ENCODE peak calls at places on chromosomes 4 and X, in seven cellular contexts. F, E, H, O, W, R and M are unnamed samples.

GRCh38 chr4:138190452-138190858 is 51.7 kb downstream of the SLC7A11 start:
- DNase-seq in F (no peak), E (peak), H (no peak), O (no peak), W (no peak), R (no peak), M (no peak)

GRCh38 chr4:182695842-182696241 is 221.3 kb downstream of the DCTD start:
- DNase-seq in F (no peak), E (no peak), H (no peak), O (no peak), W (no peak), R (no peak), M (no peak)

GRCh38 chrX:49892552-49892951 is 13.3 kb downstream of the USP27X start:
- DNase-seq in F (no peak), E (no peak), H (no peak), O (no peak), W (no peak), R (no peak), M (no peak)

GRCh38 chr4:80252427-80252826 is 14.0 kb upstream of the FGF5 start:
- DNase-seq in F (no peak), E (no peak), H (no peak), O (no peak), W (no peak), R (no peak), M (no peak)

GRCh38 chr4:69860521-69861298 is 765 bp upstream of the SULT1E1 start:
- DNase-seq in F (no peak), E (no peak), H (no peak), O (no peak), W (no peak), R (no peak), M (no peak)

GRCh38 chr4:81152839-81153713 is 61.9 kb downstream of the PRKG2 start:
- DNase-seq in F (no peak), E (no peak), H (no peak), O (no peak), W (no peak), R (no peak), M (no peak)

GRCh38 chr4:175405961-175406360 is 406.1 kb downstream of the GPM6A start:
- DNase-seq in F (no peak), E (no peak), H (no peak), O (no peak), W (no peak), R (no peak), M (no peak)

GRCh38 chr4:77360451-77360850 is 203.4 kb downstream of the CCNG2 start:
- DNase-seq in F (no peak), E (no peak), H (no peak), O (no peak), W (no peak), R (no peak), M (no peak)

GRCh38 chr4:76881375-76881774 is 16.6 kb downstream of the SOWAHB start:
- DNase-seq in F (no peak), E (no peak), H (no peak), O (no peak), W (no peak), R (no peak), M (no peak)

GRCh38 chrX:71667328-71668247 is at the start of gene LOC101059915:
- DNase-seq in F (no peak), E (no peak), H (no peak), O (no peak), W (peak), R (no peak), M (no peak)

GRCh38 chrX:70169281-70169680 is 8.0 kb upstream of the DGAT2L6 start:
- DNase-seq in F (no peak), E (no peak), H (no peak), O (no peak), W (no peak), R (no peak), M (no peak)

GRCh38 chr4:56828784-56829535 is 7.5 kb upstream of the SPINK2 start:
- DNase-seq in F (no peak), E (no peak), H (no peak), O (no peak), W (no peak), R (no peak), M (no peak)

GRCh38 chrX:100643943-100644587 is at the start of gene SRPX2:
- DNase-seq in F (no peak), E (no peak), H (no peak), O (peak), W (no peak), R (no peak), M (peak)

GRCh38 chr4:54318904-54319303 is 89.8 kb downstream of the PDGFRA start:
- DNase-seq in F (no peak), E (peak), H (no peak), O (no peak), W (no peak), R (no peak), M (no peak)

DNA sequence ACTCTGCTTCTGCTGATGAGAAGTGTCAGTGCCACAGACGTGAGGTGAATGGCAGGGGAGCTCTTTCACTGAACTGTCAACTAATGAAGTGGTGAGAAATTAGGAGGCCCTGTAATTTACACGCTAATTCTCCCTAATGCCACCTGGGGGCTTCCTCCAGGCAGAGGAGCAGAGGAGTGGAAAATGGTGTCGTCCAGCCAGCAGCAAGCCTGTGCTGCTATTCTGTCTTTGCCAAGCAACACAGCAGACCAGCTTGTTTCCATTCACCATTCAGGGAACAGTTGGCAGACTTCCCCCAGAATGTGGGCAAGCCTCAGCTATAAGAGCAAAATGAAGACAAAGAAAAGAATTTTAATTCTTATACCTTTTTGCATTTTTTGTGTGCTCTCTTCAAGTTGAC is 245.2 kb upstream of the TET2 start:
- DNase-seq in F (no peak), E (no peak), H (no peak), O (no peak), W (no peak), R (no peak), M (no peak)
- TF ChIP-seq CTCF in F (no peak), E (no peak), H (no peak), O (no peak), W (no peak), R (no peak), M (no peak)

GRCh38 chr4:85474818-85475630 is at the start of gene ARHGAP24:
- DNase-seq in F (no peak), E (peak), H (peak), O (peak), W (peak), R (peak), M (peak)
- TF ChIP-seq CTCF in F (no peak), E (no peak), H (no peak), O (no peak), W (no peak), R (no peak), M (no peak)

GRCh38 chr4:55618546-55619143 is 17.5 kb downstream of the NMU start:
- DNase-seq in F (no peak), E (no peak), H (no peak), O (no peak), W (no peak), R (no peak), M (no peak)
- TF ChIP-seq CTCF in F (peak), E (no peak), H (no peak), O (no peak), W (no peak), R (no peak), M (no peak)

DNA sequence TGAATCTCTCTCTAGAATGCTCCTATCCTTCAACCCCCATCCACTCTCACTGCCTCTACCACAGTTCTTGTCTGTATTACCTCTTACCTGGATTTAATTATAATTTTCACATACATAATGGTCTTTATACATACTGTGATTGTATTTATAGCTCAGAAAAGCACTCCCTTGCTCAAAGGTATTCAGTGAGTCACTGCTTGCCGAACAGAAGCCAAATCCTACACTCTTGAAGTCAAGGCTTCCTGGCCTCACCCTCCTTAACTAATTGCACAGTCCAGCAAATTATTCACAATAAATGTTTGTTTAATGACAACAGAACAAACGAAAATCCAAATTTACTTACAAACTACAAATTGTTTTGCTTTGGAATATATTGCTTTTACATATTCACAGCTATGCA is 159.5 kb downstream of the KLHL13 start:
- DNase-seq in F (no peak), E (no peak), H (no peak), O (no peak), W (no peak), R (no peak), M (no peak)
- TF ChIP-seq CTCF in F (no peak), E (no peak), H (no peak), O (no peak), W (no peak), R (no peak), M (no peak)